ENCODE peak calls at places on chromosomes 11 and 22, in ten cellular contexts. D is neural progenitor cell, C is ovary, E is tibial artery, T is heart right ventricle, Y is thoracic aorta, V is uterus, R is colonic mucosa, S is psoas muscle, A is PC-3. H is an unnamed sample. For H3K4me1, the result is how much of the 10 kb centered on the place peaks cover.

GRCh38 chr11:78190871-78191538 is 2.3 kb downstream of the USP35 start:
- DNase-seq in D (no peak), T (no peak), S (no peak), E (no peak), V (no peak), Y (no peak), R (no peak), C (peak), A (no peak), H (no peak)

GRCh38 chr22:49657275-49657973 is 170.2 kb downstream of the BRD1 start:
- DNase-seq in Y (no peak), A (no peak), C (no peak), V (peak), S (peak), D (no peak), E (peak), T (peak), R (peak), H (peak)

GRCh38 chr22:45407793-45408192 is 5.6 kb downstream of the SMC1B start:
- DNase-seq in D (no peak), Y (no peak), T (no peak), V (no peak), E (no peak), A (no peak), R (no peak), S (no peak), C (no peak), H (no peak)

GRCh38 chr11:74347381-74347780 is 35.9 kb upstream of the P4HA3 start:
- DNase-seq in Y (no peak), D (no peak), S (no peak), A (no peak), T (no peak), R (no peak), E (no peak), C (no peak), V (no peak), H (no peak)

GRCh38 chr11:115317428-115318185 is 186.6 kb downstream of the CADM1 start:
- DNase-seq in Y (no peak), R (no peak), S (no peak), D (no peak), C (no peak), T (no peak), V (no peak), E (no peak), A (no peak), H (no peak)

GRCh38 chr22:46068908-46069481 is 81.3 kb upstream of the PPARA start:
- DNase-seq in D (no peak), C (peak), S (no peak), A (peak), T (peak), E (peak), R (no peak), Y (no peak), V (peak), H (no peak)

GRCh38 chr11:104275992-104276391 is 112.0 kb upstream of the PDGFD start:
- DNase-seq in D (no peak), A (peak), Y (no peak), V (no peak), E (no peak), C (no peak), T (no peak), R (no peak), S (no peak), H (no peak)

GRCh38 chr11:62856333-62856910 is 17.0 kb upstream of the WDR74 start:
- DNase-seq in S (no peak), D (no peak), R (no peak), C (no peak), T (no peak), A (peak), E (no peak), Y (no peak), V (no peak), H (no peak)

GRCh38 chr22:30127749-30128166 is 47.5 kb downstream of the HORMAD2 start:
- DNase-seq in T (no peak), D (no peak), C (no peak), A (no peak), R (no peak), E (no peak), V (no peak), S (no peak), Y (no peak), H (no peak)

GRCh38 chr11:32779131-32779530 is 15.3 kb downstream of the CCDC73 start:
- DNase-seq in V (no peak), S (no peak), Y (no peak), C (no peak), T (no peak), A (no peak), R (no peak), E (no peak), D (no peak), H (no peak)

GRCh38 chr11:61041755-61042518 is 60.4 kb upstream of the CD5 start:
- DNase-seq in S (no peak), Y (no peak), T (peak), D (peak), E (no peak), C (peak), R (peak), A (peak), V (peak), H (no peak)

GRCh38 chr11:73652046-73652730 is 5.8 kb downstream of the PLEKHB1 start:
- DNase-seq in T (no peak), Y (no peak), E (no peak), A (peak), D (peak), C (no peak), S (no peak), R (peak), V (no peak), H (no peak)

GRCh38 chr22:38858492-38858891 is 13.5 kb downstream of the CBX6 start:
- DNase-seq in R (no peak), A (no peak), T (no peak), E (no peak), S (no peak), V (no peak), C (no peak), Y (no peak), D (peak), H (no peak)

GRCh38 chr11:117815262-117815803 is 9.2 kb downstream of the FXYD2 start:
- DNase-seq in V (no peak), R (no peak), Y (no peak), D (no peak), A (no peak), C (no peak), S (no peak), E (peak), T (peak), H (no peak)

GRCh38 chr11:74702383-74703007 is 28.7 kb downstream of the CHRDL2 start:
- DNase-seq in C (peak), S (peak), R (peak), Y (no peak), D (peak), V (peak), E (peak), A (peak), T (peak), H (peak)

GRCh38 chr11:23727821-23728220 is 769.0 kb upstream of the LUZP2 start:
- DNase-seq in E (no peak), Y (no peak), V (no peak), R (no peak), C (no peak), S (no peak), T (no peak), D (no peak), A (peak), H (no peak)

GRCh38 chr11:19719960-19720359 is 7.3 kb downstream of the NAV2 start:
- DNase-seq in C (no peak), R (no peak), S (no peak), A (no peak), V (no peak), T (no peak), D (no peak), E (no peak), Y (no peak), H (no peak)

GRCh38 chr22:38292694-38293093 is 19.9 kb upstream of the TMEM184B start:
- DNase-seq in S (no peak), Y (no peak), D (no peak), C (no peak), E (no peak), R (no peak), T (no peak), A (no peak), V (no peak), H (no peak)

GRCh38 chr11:29645373-29645772 is 371.5 kb downstream of the KCNA4 start:
- DNase-seq in S (no peak), D (no peak), R (no peak), T (no peak), A (no peak), V (no peak), Y (no peak), E (no peak), C (no peak), H (no peak)

GRCh38 chr11:36247493-36247892 is 41.7 kb downstream of the COMMD9 start:
- DNase-seq in Y (no peak), E (no peak), S (no peak), D (no peak), A (no peak), T (no peak), V (no peak), R (no peak), C (no peak), H (no peak)

GRCh38 chr11:31820438-31820818 is 9.3 kb upstream of the PAX6 start:
- DNase-seq in D (peak), T (no peak), Y (no peak), S (no peak), R (no peak), A (no peak), C (no peak), V (no peak), E (no peak), H (no peak)

GRCh38 chr11:3060436-3061025 is 3.3 kb upstream of the CARS1 start:
- DNase-seq in A (no peak), C (no peak), E (no peak), S (no peak), V (no peak), R (no peak), T (no peak), D (no peak), Y (no peak), H (no peak)

GRCh38 chr22:17845340-17845739 is 71.1 kb upstream of the BID start:
- DNase-seq in S (no peak), E (no peak), A (no peak), T (no peak), R (no peak), V (peak), C (no peak), D (no peak), Y (no peak), H (no peak)

GRCh38 chr11:3166268-3167142 is 1.4 kb upstream of the OSBPL5 start:
- DNase-seq in Y (no peak), V (no peak), E (no peak), R (peak), D (peak), C (no peak), A (no peak), S (no peak), T (no peak), H (no peak)

GRCh38 chr11:124898711-124899110 is 1.0 kb upstream of the ROBO4 start:
- DNase-seq in T (peak), V (peak), Y (no peak), C (peak), A (peak), R (no peak), S (peak), D (no peak), E (no peak), H (no peak)
- H3K27ac ChIP-seq in T (peak), V (peak), Y (peak), C (peak), A (peak), R (no peak), S (peak), D (no peak), E (peak), H (peak)

GRCh38 chr11:67584881-67585873 is 1.6 kb downstream of the GSTP1 start:
- DNase-seq in S (no peak), D (no peak), C (no peak), Y (no peak), E (no peak), T (no peak), V (no peak), R (no peak), A (no peak), H (no peak)

GRCh38 chr11:67583319-67584204 is at the start of gene GSTP1:
- DNase-seq in V (peak), E (peak), R (peak), D (peak), S (peak), T (peak), C (peak), A (peak), Y (peak), H (peak)

GRCh38 chr11:67585911-67586310 is 2.3 kb downstream of the GSTP1 start:
- DNase-seq in Y (no peak), V (no peak), T (no peak), D (no peak), R (no peak), C (no peak), A (no peak), S (no peak), E (no peak), H (no peak)

GRCh38 chr11:67582026-67582425 is 1.6 kb upstream of the GSTP1 start:
- DNase-seq in C (no peak), E (no peak), T (no peak), A (no peak), Y (no peak), R (no peak), S (no peak), D (no peak), V (no peak), H (no peak)

DNA sequence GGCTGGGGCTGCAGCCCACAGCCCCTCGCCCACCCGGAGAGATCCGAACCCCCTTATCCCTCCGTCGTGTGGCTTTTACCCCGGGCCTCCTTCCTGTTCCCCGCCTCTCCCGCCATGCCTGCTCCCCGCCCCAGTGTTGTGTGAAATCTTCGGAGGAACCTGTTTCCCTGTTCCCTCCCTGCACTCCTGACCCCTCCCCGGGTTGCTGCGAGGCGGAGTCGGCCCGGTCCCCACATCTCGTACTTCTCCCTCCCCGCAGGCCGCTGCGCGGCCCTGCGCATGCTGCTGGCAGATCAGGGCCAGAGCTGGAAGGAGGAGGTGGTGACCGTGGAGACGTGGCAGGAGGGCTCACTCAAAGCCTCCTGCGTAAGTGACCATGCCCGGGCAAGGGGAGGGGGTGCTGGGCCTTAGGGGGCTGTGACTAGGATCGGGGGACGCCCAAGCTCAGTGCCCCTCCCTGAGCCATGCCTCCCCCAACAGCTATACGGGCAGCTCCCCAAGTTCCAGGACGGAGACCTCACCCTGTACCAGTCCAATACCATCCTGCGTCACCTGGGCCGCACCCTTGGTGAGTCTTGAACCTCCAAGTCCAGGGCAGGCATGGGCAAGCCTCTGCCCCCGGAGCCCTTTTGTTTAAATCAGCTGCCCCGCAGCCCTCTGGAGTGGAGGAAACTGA is 731 bp downstream of the GSTP1 start:
- DNase-seq in E (peak), Y (no peak), C (peak), A (peak), D (peak), S (peak), V (peak), T (peak), R (peak), H (peak)
- H3K4me1 ChIP-seq in E (under half), Y (under half), C (under half), A (under half), D (under half), S (under half), V (under half), T (under half), R (under half), H (under half)

GRCh38 chr11:65890324-65891179 is at the start of gene CCDC85B:
- DNase-seq in T (peak), C (peak), V (peak), E (peak), S (peak), R (peak), D (peak), Y (peak), A (peak), H (peak)
- TF ChIP-seq CTCF in T (peak), C (peak), V (no peak), E (no peak), S (no peak), R (no peak), D (peak), Y (peak), A (peak), H (no peak)

DNA sequence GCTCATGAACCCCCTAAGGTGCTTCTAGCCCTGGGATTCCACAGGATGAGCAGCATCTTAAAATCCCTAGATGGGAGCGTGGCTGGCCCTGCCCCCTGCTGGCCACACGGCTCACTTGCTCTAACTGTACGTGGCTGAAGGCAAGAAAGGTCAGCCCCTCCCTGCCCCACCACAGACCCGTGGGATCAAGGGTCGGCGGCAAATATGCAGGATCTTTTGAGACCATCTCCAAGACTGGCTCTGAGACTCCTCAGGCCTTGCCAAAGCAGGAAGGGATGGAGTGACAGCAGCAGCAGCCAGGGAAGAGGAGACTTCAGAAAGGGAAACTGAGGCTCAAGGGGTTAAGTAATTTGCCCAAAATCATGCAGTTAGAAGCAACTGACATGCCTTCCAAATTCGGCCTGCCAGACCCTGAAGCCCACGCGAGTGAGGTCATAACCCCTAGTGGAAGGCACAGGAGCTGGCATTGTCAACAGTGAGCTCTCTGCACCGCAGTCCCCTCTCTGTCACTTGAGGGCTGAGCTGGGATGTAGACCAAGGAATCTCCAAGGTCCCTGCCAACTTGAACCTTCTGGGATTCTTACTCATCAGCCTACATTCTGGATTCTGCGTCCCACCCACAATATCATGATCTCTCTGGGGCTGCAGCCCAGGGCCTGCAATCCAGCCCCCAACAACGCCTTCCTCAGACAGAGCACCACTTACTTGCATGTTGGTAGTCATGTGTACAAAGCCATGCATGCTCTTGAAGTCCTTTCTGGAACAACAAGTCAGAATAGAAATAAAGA is 31.4 kb downstream of the CREB3L1 start:
- DNase-seq in S (peak), C (peak), D (peak), T (peak), R (peak), V (peak), E (peak), Y (no peak), A (peak), H (peak)
- H3K27ac ChIP-seq in S (no peak), C (no peak), D (no peak), T (no peak), R (no peak), V (no peak), E (no peak), Y (no peak), A (no peak), H (no peak)

DNA sequence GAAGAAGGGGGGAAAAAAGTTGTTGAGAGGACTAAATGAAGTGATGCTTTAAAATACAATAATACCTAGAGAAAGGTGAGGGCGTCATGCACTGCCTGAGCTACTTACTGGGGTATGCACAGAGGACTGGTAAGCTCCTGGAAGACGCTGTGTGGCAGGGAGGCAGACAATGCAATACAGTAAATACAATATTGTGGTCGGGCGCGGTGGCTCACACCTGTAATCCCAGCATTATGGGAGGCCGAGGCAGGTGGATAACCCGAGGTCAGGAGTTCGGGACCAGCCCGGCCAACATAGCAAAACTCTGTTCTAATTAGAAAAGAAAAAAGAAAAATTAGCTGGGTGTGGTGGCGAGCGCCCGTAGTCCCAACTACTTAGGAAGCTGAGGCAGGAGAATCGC is 683 bp upstream of the SYTL2 start:
- DNase-seq in Y (no peak), T (no peak), D (peak), A (no peak), R (no peak), C (no peak), V (no peak), S (no peak), E (no peak), H (no peak)
- H3K4me1 ChIP-seq in Y (under half), T (under half), D (under half), A (half or more), R (under half), C (under half), V (under half), S (under half), E (under half), H (under half)

DNA sequence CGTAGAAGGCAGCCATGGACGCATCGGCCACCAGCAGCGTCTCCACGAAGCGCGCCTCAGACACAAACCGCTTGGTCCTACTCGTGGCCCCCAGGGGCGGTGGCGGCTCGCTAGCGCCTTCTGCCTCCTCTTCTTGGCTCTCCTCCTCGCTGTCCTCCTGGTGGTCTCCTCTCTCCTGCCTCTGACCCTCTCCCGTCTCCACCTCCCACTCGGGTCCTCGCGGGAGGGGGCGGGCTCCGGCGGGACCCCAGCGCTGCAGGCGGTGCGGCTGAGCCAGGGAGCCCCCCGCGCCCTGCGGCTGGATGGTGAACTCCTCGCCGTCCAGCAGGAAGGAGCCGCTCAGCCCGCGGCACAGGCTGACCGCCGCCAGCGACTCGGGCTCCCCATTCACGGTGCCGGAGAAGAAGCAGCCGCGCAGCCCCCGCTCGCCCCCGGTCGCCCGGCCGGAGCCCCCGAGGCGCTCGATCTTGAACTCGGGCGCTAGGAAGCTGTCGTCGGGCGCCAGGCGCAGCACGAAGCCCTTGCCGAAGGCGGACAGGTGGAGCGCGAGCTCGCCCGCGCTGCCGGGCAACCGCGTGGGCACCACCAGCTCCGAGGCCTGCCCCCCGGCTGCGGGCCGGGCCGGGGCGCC is 713 bp downstream of the ADAMTS8 start:
- DNase-seq in T (no peak), A (no peak), R (no peak), Y (no peak), V (peak), C (peak), S (no peak), E (no peak), D (peak), H (no peak)
- TF ChIP-seq CTCF in T (peak), A (peak), R (no peak), Y (peak), V (peak), C (no peak), S (no peak), E (peak), D (peak), H (no peak)

H was measured in lung.